ENCODE peak calls at places on chromosomes 7 and 10, in nine cellular contexts. I is activated naive CD4-positive, alpha-beta T cell; J is A549; W is caudate nucleus; E is KBM-7; Y is GM12891; O is amygdala; T is left ventricle myocardium inferior; Z is fibroblast of villous mesenchyme. F is an unnamed sample.
A peak's percentile ranks its signal among the peaks of the same experiment; 100 is the strongest.

GRCh38 chr7:30028749-30029635 is 780 bp downstream of the PLEKHA8 start:
- DNase-seq in J (peak; percentile 40), I (no peak), E (peak; percentile 61), Z (peak; percentile 38), Y (no peak), T (peak; percentile 56), W (no peak), O (peak; percentile 71), F (no peak)

GRCh38 chr7:20030417-20030816 is 186.8 kb downstream of the MACC1 start:
- DNase-seq in O (no peak), Z (no peak), J (no peak), I (no peak), W (no peak), Y (no peak), E (no peak), T (no peak), F (no peak)

GRCh38 chr7:30352169-30352568 is 67.8 kb downstream of the ZNRF2 start:
- DNase-seq in O (no peak), Y (no peak), I (no peak), Z (no peak), J (no peak), T (no peak), E (no peak), W (no peak), F (no peak)

GRCh38 chr7:99177165-99177564 is 30.8 kb downstream of the KPNA7 start:
- DNase-seq in T (no peak), E (no peak), O (no peak), I (no peak), Z (no peak), Y (no peak), W (no peak), J (no peak), F (no peak)

GRCh38 chr10:24722676-24723385 is 856 bp downstream of the ARHGAP21 start:
- DNase-seq in T (peak; percentile 76), O (peak; percentile 43), I (no peak), E (peak; percentile 67), Z (peak; percentile 57), J (peak; percentile 61), W (no peak), Y (peak; percentile 52), F (no peak)

GRCh38 chr10:113414481-113414990 is 138.3 kb upstream of the HABP2 start:
- DNase-seq in I (no peak), J (no peak), W (no peak), E (no peak), T (no peak), O (no peak), Z (no peak), Y (no peak), F (no peak)

GRCh38 chr7:102138676-102139075 is 148.0 kb upstream of the SH2B2 start:
- DNase-seq in E (no peak), Z (no peak), Y (no peak), O (no peak), I (no peak), T (no peak), W (no peak), J (no peak), F (no peak)

GRCh38 chr10:114668375-114669080 is 10.5 kb upstream of the ABLIM1 start:
- DNase-seq in I (no peak), O (no peak), Z (no peak), E (no peak), T (no peak), J (no peak), W (no peak), Y (no peak), F (no peak)

GRCh38 chr7:82677493-82677892 is 233.9 kb upstream of the CACNA2D1 start:
- DNase-seq in T (no peak), J (no peak), W (no peak), Z (no peak), E (peak; percentile 65), O (no peak), I (peak; percentile 0), Y (no peak), F (no peak)

GRCh38 chr7:66013938-66014337 is 31.9 kb upstream of the GUSB start:
- DNase-seq in Y (no peak), O (no peak), E (peak; percentile 34), T (peak; percentile 29), Z (peak; percentile 78), I (no peak), W (no peak), J (peak; percentile 23), F (no peak)

GRCh38 chr10:130742936-130743675 is 568.4 kb downstream of the TCERG1L start:
- DNase-seq in O (no peak), T (no peak), Y (no peak), J (no peak), Z (no peak), W (no peak), I (no peak), E (no peak), F (no peak)

GRCh38 chr7:37153376-37153775 is 295.3 kb downstream of the ELMO1 start:
- DNase-seq in E (no peak), J (no peak), Y (no peak), Z (no peak), I (no peak), T (no peak), W (no peak), O (no peak), F (no peak)

GRCh38 chr10:25068152-25069058 is 52.0 kb downstream of the THNSL1 start:
- DNase-seq in Y (no peak), J (no peak), Z (no peak), O (no peak), T (no peak), W (peak; percentile 19), E (no peak), I (no peak), F (no peak)

GRCh38 chr7:127865466-127865865 is 165.8 kb downstream of the LRRC4 start:
- DNase-seq in J (no peak), W (no peak), I (no peak), Z (peak; percentile 85), Y (no peak), E (no peak), T (no peak), O (no peak), F (no peak)

GRCh38 chr10:47340613-47341170 is 7.5 kb upstream of the RBP3 start:
- DNase-seq in O (no peak), T (peak; percentile 52), J (peak; percentile 87), E (peak; percentile 75), W (no peak), Z (peak; percentile 53), Y (peak; percentile 66), I (peak; percentile 57), F (no peak)

GRCh38 chr7:4178887-4179286 is 503.2 kb upstream of the FOXK1 start:
- DNase-seq in O (no peak), I (no peak), T (no peak), W (no peak), Y (no peak), Z (no peak), J (no peak), E (no peak), F (no peak)

GRCh38 chr7:158405324-158405723 is 182.3 kb downstream of the PTPRN2 start:
- DNase-seq in E (no peak), Z (no peak), T (no peak), J (no peak), Y (no peak), O (no peak), I (no peak), W (no peak), F (no peak)

GRCh38 chr7:22154130-22154529 is 202.8 kb downstream of the RAPGEF5 start:
- DNase-seq in W (no peak), T (no peak), J (no peak), I (no peak), Z (no peak), O (no peak), Y (no peak), E (no peak), F (no peak)

GRCh38 chr10:57925045-57925444 is 342.6 kb downstream of the IPMK start:
- DNase-seq in O (no peak), J (no peak), W (no peak), E (no peak), I (no peak), Z (peak; percentile 63), Y (no peak), T (no peak), F (no peak)

GRCh38 chr10:116771101-116771705 is 28.8 kb upstream of the HSPA12A start:
- DNase-seq in Z (peak; percentile 95), J (peak; percentile 79), O (no peak), E (no peak), T (peak; percentile 67), W (no peak), I (no peak), Y (no peak), F (peak; percentile 7)

GRCh38 chr7:44978511-44979366 is at the start of gene MYO1G:
- DNase-seq in J (no peak), T (peak; percentile 36), Y (no peak), Z (no peak), E (peak; percentile 99), I (peak; percentile 26), W (no peak), O (no peak), F (peak; percentile 36)

GRCh38 chr7:114148779-114149178 is 230.0 kb upstream of the PPP1R3A start:
- DNase-seq in Z (no peak), W (no peak), J (no peak), E (peak; percentile 88), I (no peak), O (no peak), Y (no peak), T (no peak), F (no peak)

GRCh38 chr10:28532509-28533314 is at the start of gene WAC:
- DNase-seq in E (peak; percentile 94), Y (peak; percentile 76), I (peak; percentile 92), Z (peak; percentile 94), J (peak; percentile 67), T (peak; percentile 96), O (peak; percentile 96), W (peak; percentile 92), F (peak; percentile 83)

GRCh38 chr7:155316427-155317113 is 18.9 kb downstream of the INSIG1 start:
- DNase-seq in Z (peak; percentile 37), T (no peak), W (no peak), J (no peak), E (no peak), I (no peak), Y (no peak), O (no peak), F (no peak)

GRCh38 chr10:104614245-104614831 is 26.8 kb upstream of the SORCS3 start:
- DNase-seq in Y (peak; percentile 35), J (peak; percentile 28), O (no peak), Z (no peak), T (no peak), E (peak; percentile 42), W (no peak), I (no peak), F (no peak)

GRCh38 chr10:70584941-70585544 is 17.5 kb downstream of the PRF1 start:
- DNase-seq in I (no peak), O (no peak), T (no peak), E (peak; percentile 77), Z (peak; percentile 41), Y (no peak), J (no peak), W (no peak), F (no peak)

GRCh38 chr7:149818536-149818840 is 19.7 kb upstream of the ZNF862 start:
- DNase-seq in O (no peak), I (no peak), E (no peak), T (peak; percentile 7), Z (no peak), J (no peak), Y (no peak), W (no peak), F (no peak)

GRCh38 chr7:44380179-44380830 is 54.9 kb upstream of the CAMK2B start:
- DNase-seq in O (no peak), I (no peak), Y (no peak), E (no peak), T (no peak), W (no peak), Z (no peak), J (no peak), F (no peak)

GRCh38 chr10:80122110-80122710 is 10.3 kb upstream of the PLAC9 start:
- DNase-seq in T (no peak), E (no peak), J (no peak), Z (no peak), Y (no peak), W (no peak), O (no peak), I (no peak), F (no peak)

GRCh38 chr10:78863121-78863520 is 205.6 kb upstream of the ZMIZ1 start:
- DNase-seq in Y (no peak), W (no peak), Z (no peak), T (no peak), J (no peak), I (no peak), E (no peak), O (no peak), F (no peak)

F was measured in esophagus squamous epithelium.